ENCODE peak calls at places on chromosomes 12 and 14, in four cellular contexts. One of them, this sample, is unnamed.

GRCh38 chr14:54364555-54365415 is 32.0 kb upstream of the CDKN3 start:
- DNase-seq in K562: no peak
- DNase-seq in HepG2: peak; percentile 83
- DNase-seq in GM12878: no peak
- DNase-seq in this sample: no peak

GRCh38 chr14:71117839-71118743 is 210.8 kb downstream of the PCNX1 start:
- DNase-seq in HepG2: peak; percentile 18
- DNase-seq in GM12878: no peak
- DNase-seq in K562: no peak
- DNase-seq in this sample: no peak

GRCh38 chr14:93045965-93046695 is 69.6 kb downstream of the ITPK1 start:
- DNase-seq in K562: peak; percentile 31
- DNase-seq in HepG2: no peak
- DNase-seq in GM12878: no peak
- DNase-seq in this sample: no peak

GRCh38 chr12:56628671-56629458 is 1.3 kb downstream of the BAZ2A start:
- DNase-seq in HepG2: peak; percentile 31
- DNase-seq in K562: peak; percentile 18
- DNase-seq in GM12878: no peak
- DNase-seq in this sample: peak; percentile 39

GRCh38 chr12:23126794-23127193 is 501.8 kb downstream of the ETNK1 start:
- DNase-seq in HepG2: no peak
- DNase-seq in K562: no peak
- DNase-seq in GM12878: no peak
- DNase-seq in this sample: no peak

GRCh38 chr14:91410781-91411536 is 6.7 kb downstream of the CCDC88C start:
- DNase-seq in GM12878: no peak
- DNase-seq in K562: no peak
- DNase-seq in HepG2: no peak
- DNase-seq in this sample: no peak

GRCh38 chr14:92946847-92947545 is 24.0 kb downstream of the CHGA start:
- DNase-seq in GM12878: no peak
- DNase-seq in K562: no peak
- DNase-seq in HepG2: no peak
- DNase-seq in this sample: no peak

GRCh38 chr12:42631507-42631906 is 42.0 kb upstream of the PRICKLE1 start:
- DNase-seq in HepG2: no peak
- DNase-seq in GM12878: no peak
- DNase-seq in K562: no peak
- DNase-seq in this sample: no peak

GRCh38 chr12:11727133-11727664 is 77.7 kb downstream of the ETV6 start:
- DNase-seq in HepG2: peak; percentile 56
- DNase-seq in GM12878: peak; percentile 87
- DNase-seq in K562: no peak
- DNase-seq in this sample: no peak

GRCh38 chr14:87847216-87847615 is 145.8 kb downstream of the GALC start:
- DNase-seq in K562: no peak
- DNase-seq in GM12878: no peak
- DNase-seq in HepG2: no peak
- DNase-seq in this sample: no peak

GRCh38 chr14:67722293-67722692 is 20.6 kb downstream of the RDH12 start:
- DNase-seq in K562: no peak
- DNase-seq in GM12878: no peak
- DNase-seq in HepG2: no peak
- DNase-seq in this sample: no peak

GRCh38 chr12:116697305-116698130 is 40.4 kb downstream of the SPRING1 start:
- DNase-seq in K562: peak; percentile 48
- DNase-seq in HepG2: peak; percentile 57
- DNase-seq in GM12878: no peak
- DNase-seq in this sample: peak; percentile 55

GRCh38 chr14:97874394-97874793 is 1077.2 kb downstream of the VRK1 start:
- DNase-seq in K562: no peak
- DNase-seq in GM12878: no peak
- DNase-seq in HepG2: no peak
- DNase-seq in this sample: no peak

GRCh38 chr12:8499616-8500015 is 13.7 kb upstream of the CLEC4D start:
- DNase-seq in HepG2: no peak
- DNase-seq in K562: no peak
- DNase-seq in GM12878: no peak
- DNase-seq in this sample: no peak

GRCh38 chr12:26732010-26732908 is 100.7 kb downstream of the ITPR2 start:
- DNase-seq in GM12878: peak; percentile 84
- DNase-seq in HepG2: no peak
- DNase-seq in K562: no peak
- DNase-seq in this sample: no peak

GRCh38 chr14:28755930-28756895 is 10.4 kb upstream of the FOXG1 start:
- DNase-seq in K562: no peak
- DNase-seq in HepG2: no peak
- DNase-seq in GM12878: no peak
- DNase-seq in this sample: no peak

GRCh38 chr12:50222275-50222783 is 55.2 kb upstream of the CERS5 start:
- DNase-seq in GM12878: no peak
- DNase-seq in K562: peak; percentile 53
- DNase-seq in HepG2: no peak
- DNase-seq in this sample: peak; percentile 60

GRCh38 chr14:67738740-67739504 is 37.2 kb downstream of the RDH12 start:
- DNase-seq in K562: peak; percentile 41
- DNase-seq in HepG2: peak; percentile 94
- DNase-seq in GM12878: no peak
- DNase-seq in this sample: no peak

GRCh38 chr12:24838531-24838950 is 110.4 kb downstream of the BCAT1 start:
- DNase-seq in GM12878: peak; percentile 84
- DNase-seq in K562: no peak
- DNase-seq in HepG2: no peak
- DNase-seq in this sample: no peak

GRCh38 chr14:24310666-24311604 is at the start of gene LTB4R:
- DNase-seq in GM12878: no peak
- DNase-seq in K562: no peak
- DNase-seq in HepG2: no peak
- DNase-seq in this sample: no peak

GRCh38 chr14:81562818-81563217 is 29.2 kb upstream of the SEL1L start:
- DNase-seq in GM12878: no peak
- DNase-seq in K562: no peak
- DNase-seq in HepG2: no peak
- DNase-seq in this sample: no peak

GRCh38 chr12:13004368-13004767 is 4.3 kb upstream of the HEBP1 start:
- DNase-seq in K562: no peak
- DNase-seq in GM12878: no peak
- DNase-seq in HepG2: no peak
- DNase-seq in this sample: no peak

GRCh38 chr12:94134226-94134795 is 14.1 kb upstream of the PLXNC1 start:
- DNase-seq in HepG2: peak; percentile 47
- DNase-seq in K562: peak; percentile 70
- DNase-seq in GM12878: no peak
- DNase-seq in this sample: peak; percentile 61

GRCh38 chr12:15689751-15690191 is 99.4 kb downstream of the EPS8 start:
- DNase-seq in GM12878: no peak
- DNase-seq in K562: no peak
- DNase-seq in HepG2: peak; percentile 6
- DNase-seq in this sample: no peak

GRCh38 chr14:92677087-92677668 is 71.2 kb downstream of the LGMN start:
- DNase-seq in K562: no peak
- DNase-seq in GM12878: peak; percentile 99
- DNase-seq in HepG2: no peak
- DNase-seq in this sample: no peak

GRCh38 chr14:71324767-71325272 is 417.6 kb downstream of the PCNX1 start:
- DNase-seq in K562: no peak
- DNase-seq in HepG2: no peak
- DNase-seq in GM12878: peak; percentile 89
- DNase-seq in this sample: peak; percentile 13

GRCh38 chr12:68609955-68610434 is 704 bp upstream of the RAP1B start:
- DNase-seq in K562: no peak
- DNase-seq in HepG2: no peak
- DNase-seq in GM12878: no peak
- DNase-seq in this sample: no peak

GRCh38 chr12:70843363-70843762 is 77.2 kb downstream of the PTPRR start:
- DNase-seq in HepG2: no peak
- DNase-seq in GM12878: no peak
- DNase-seq in K562: no peak
- DNase-seq in this sample: no peak

GRCh38 chr12:70842942-70843341 is 77.6 kb downstream of the PTPRR start:
- DNase-seq in HepG2: no peak
- DNase-seq in GM12878: no peak
- DNase-seq in K562: no peak
- DNase-seq in this sample: no peak

GRCh38 chr12:70842136-70842535 is 78.4 kb downstream of the PTPRR start:
- DNase-seq in K562: no peak
- DNase-seq in HepG2: no peak
- DNase-seq in GM12878: no peak
- DNase-seq in this sample: no peak

GRCh38 chr12:70839544-70839943 is 81.0 kb downstream of the PTPRR start:
- DNase-seq in HepG2: no peak
- DNase-seq in K562: no peak
- DNase-seq in GM12878: no peak
- DNase-seq in this sample: no peak

GRCh38 chr12:70840966-70841365 is 79.6 kb downstream of the PTPRR start:
- DNase-seq in HepG2: no peak
- DNase-seq in K562: no peak
- DNase-seq in GM12878: no peak
- DNase-seq in this sample: no peak
- TF ChIP-seq TARDBP in HepG2: no peak
- TF ChIP-seq TARDBP in K562: no peak
- TF ChIP-seq TARDBP in GM12878: no peak
- TF ChIP-seq TARDBP in this sample: no peak

GRCh38 chr12:102478416-102479098 is 1.8 kb downstream of the IGF1 start:
- DNase-seq in K562: no peak
- DNase-seq in HepG2: no peak
- DNase-seq in GM12878: peak; percentile 82
- DNase-seq in this sample: no peak
- TF ChIP-seq FOXM1 in K562: no peak
- TF ChIP-seq FOXM1 in HepG2: no peak
- TF ChIP-seq FOXM1 in GM12878: no peak
- TF ChIP-seq FOXM1 in this sample: no peak

GRCh38 chr12:2624543-2625266 is 170.1 kb upstream of the FKBP4 start:
- DNase-seq in HepG2: no peak
- DNase-seq in GM12878: no peak
- DNase-seq in K562: peak; percentile 45
- DNase-seq in this sample: peak; percentile 60
- TF ChIP-seq TARDBP in HepG2: no peak
- TF ChIP-seq TARDBP in GM12878: no peak
- TF ChIP-seq TARDBP in K562: no peak
- TF ChIP-seq TARDBP in this sample: no peak

GRCh38 chr12:65494537-65494936 is 216.1 kb downstream of the MSRB3 start:
- DNase-seq in K562: no peak
- DNase-seq in HepG2: peak; percentile 22
- DNase-seq in GM12878: no peak
- DNase-seq in this sample: no peak
- TF ChIP-seq FOXM1 in K562: no peak
- TF ChIP-seq FOXM1 in HepG2: no peak
- TF ChIP-seq FOXM1 in GM12878: no peak
- TF ChIP-seq FOXM1 in this sample: no peak

GRCh38 chr12:125057708-125058107 is 7.5 kb upstream of the AACS start:
- DNase-seq in K562: no peak
- DNase-seq in GM12878: no peak
- DNase-seq in HepG2: no peak
- DNase-seq in this sample: no peak

GRCh38 chr12:125061229-125061628 is 4.0 kb upstream of the AACS start:
- DNase-seq in GM12878: no peak
- DNase-seq in HepG2: no peak
- DNase-seq in K562: no peak
- DNase-seq in this sample: no peak

GRCh38 chr12:125053821-125054220 is 11.4 kb upstream of the AACS start:
- DNase-seq in K562: no peak
- DNase-seq in GM12878: no peak
- DNase-seq in HepG2: no peak
- DNase-seq in this sample: no peak

GRCh38 chr12:125055591-125055990 is 9.6 kb upstream of the AACS start:
- DNase-seq in K562: no peak
- DNase-seq in HepG2: no peak
- DNase-seq in GM12878: no peak
- DNase-seq in this sample: no peak

GRCh38 chr12:125056306-125056705 is 8.9 kb upstream of the AACS start:
- DNase-seq in HepG2: no peak
- DNase-seq in K562: no peak
- DNase-seq in GM12878: no peak
- DNase-seq in this sample: no peak
- TF ChIP-seq TARDBP in HepG2: no peak
- TF ChIP-seq TARDBP in K562: no peak
- TF ChIP-seq TARDBP in GM12878: no peak
- TF ChIP-seq TARDBP in this sample: no peak

GRCh38 chr14:77008541-77008940 is 20.0 kb downstream of the IRF2BPL start:
- DNase-seq in GM12878: no peak
- DNase-seq in HepG2: no peak
- DNase-seq in K562: no peak
- DNase-seq in this sample: no peak

GRCh38 chr14:77009014-77009413 is 19.5 kb downstream of the IRF2BPL start:
- DNase-seq in GM12878: no peak
- DNase-seq in HepG2: no peak
- DNase-seq in K562: no peak
- DNase-seq in this sample: no peak

GRCh38 chr14:77006127-77006526 is 22.4 kb downstream of the IRF2BPL start:
- DNase-seq in GM12878: no peak
- DNase-seq in K562: no peak
- DNase-seq in HepG2: no peak
- DNase-seq in this sample: no peak

GRCh38 chr14:77007339-77007974 is 21.1 kb downstream of the IRF2BPL start:
- DNase-seq in GM12878: no peak
- DNase-seq in HepG2: no peak
- DNase-seq in K562: no peak
- DNase-seq in this sample: no peak

GRCh38 chr14:77007975-77008421 is 20.5 kb downstream of the IRF2BPL start:
- DNase-seq in GM12878: no peak
- DNase-seq in K562: no peak
- DNase-seq in HepG2: no peak
- DNase-seq in this sample: no peak
- TF ChIP-seq FOXM1 in GM12878: no peak
- TF ChIP-seq FOXM1 in K562: no peak
- TF ChIP-seq FOXM1 in HepG2: no peak
- TF ChIP-seq FOXM1 in this sample: no peak